ENCODE peak calls at places on chromosomes 1 and 21, in eight cellular contexts. J is PC-3, B is progenitor cell of endocrine pancreas, D is PC-9, E is fibroblast of lung, Y is WTC11, L is OCI-LY7, W is suprapubic skin. H is an unnamed sample.

GRCh38 chr21:26147535-26147934 is 23.0 kb downstream of the APP start:
- DNase-seq in J (no peak), B (no peak), D (no peak), E (no peak), Y (no peak), L (no peak), W (no peak), H (no peak)

GRCh38 chr1:106879538-106879937 is 176.9 kb upstream of the PRMT6 start:
- DNase-seq in J (no peak), B (no peak), D (no peak), E (no peak), Y (no peak), L (no peak), W (no peak), H (no peak)

GRCh38 chr1:43464840-43465693 is 11.3 kb upstream of the HYI start:
- DNase-seq in J (no peak), B (no peak), D (no peak), E (peak), Y (no peak), L (no peak), W (no peak), H (no peak)

GRCh38 chr1:2525896-2526823 is at the start of gene PANK4:
- DNase-seq in J (peak), B (peak), D (peak), E (peak), Y (peak), L (peak), W (peak), H (peak)

GRCh38 chr1:44543064-44543815 is 131.0 kb downstream of the TMEM53 start:
- DNase-seq in J (no peak), B (peak), D (no peak), E (no peak), Y (peak), L (no peak), W (no peak), H (peak)

GRCh38 chr1:235056937-235057336 is 71.7 kb downstream of the TOMM20 start:
- DNase-seq in J (peak), B (no peak), D (no peak), E (no peak), Y (no peak), L (no peak), W (no peak), H (peak)

GRCh38 chr1:111334169-111334568 is 43.5 kb downstream of the CHIA start:
- DNase-seq in J (peak), B (no peak), D (peak), E (peak), Y (peak), L (peak), W (no peak), H (peak)

GRCh38 chr1:156122086-156122485 is 7.6 kb downstream of the LMNA start:
- DNase-seq in J (no peak), B (no peak), D (no peak), E (no peak), Y (no peak), L (no peak), W (no peak), H (no peak)

GRCh38 chr1:93814795-93815737 is 63.9 kb downstream of the DNTTIP2 start:
- DNase-seq in J (no peak), B (no peak), D (no peak), E (peak), Y (peak), L (no peak), W (no peak), H (no peak)

GRCh38 chr1:31306278-31306677 is 9.4 kb downstream of the ZCCHC17 start:
- DNase-seq in J (peak), B (no peak), D (no peak), E (peak), Y (no peak), L (no peak), W (no peak), H (no peak)

GRCh38 chr1:228021526-228022030 is 14.8 kb downstream of the WNT3A start:
- DNase-seq in J (no peak), B (no peak), D (no peak), E (no peak), Y (peak), L (no peak), W (peak), H (no peak)

GRCh38 chr21:14545906-14546480 is at the start of gene SAMSN1:
- DNase-seq in J (peak), B (no peak), D (no peak), E (no peak), Y (no peak), L (no peak), W (no peak), H (peak)

GRCh38 chr1:45304311-45305081 is 22.2 kb upstream of the HPDL start:
- DNase-seq in J (peak), B (no peak), D (peak), E (peak), Y (no peak), L (peak), W (no peak), H (peak)

GRCh38 chr1:44377925-44378784 is 23.1 kb upstream of the ERI3 start:
- DNase-seq in J (peak), B (peak), D (peak), E (peak), Y (peak), L (peak), W (no peak), H (peak)

GRCh38 chr1:5966543-5967205 is 25.6 kb downstream of the NPHP4 start:
- DNase-seq in J (no peak), B (no peak), D (no peak), E (no peak), Y (peak), L (no peak), W (no peak), H (no peak)

GRCh38 chr1:212916395-212917133 is 33.8 kb upstream of the VASH2 start:
- DNase-seq in J (no peak), B (no peak), D (no peak), E (peak), Y (peak), L (no peak), W (no peak), H (peak)
- TF ChIP-seq CTCF in J (no peak), B (no peak), D (no peak), E (no peak), Y (no peak), L (no peak), W (no peak), H (no peak)

DNA sequence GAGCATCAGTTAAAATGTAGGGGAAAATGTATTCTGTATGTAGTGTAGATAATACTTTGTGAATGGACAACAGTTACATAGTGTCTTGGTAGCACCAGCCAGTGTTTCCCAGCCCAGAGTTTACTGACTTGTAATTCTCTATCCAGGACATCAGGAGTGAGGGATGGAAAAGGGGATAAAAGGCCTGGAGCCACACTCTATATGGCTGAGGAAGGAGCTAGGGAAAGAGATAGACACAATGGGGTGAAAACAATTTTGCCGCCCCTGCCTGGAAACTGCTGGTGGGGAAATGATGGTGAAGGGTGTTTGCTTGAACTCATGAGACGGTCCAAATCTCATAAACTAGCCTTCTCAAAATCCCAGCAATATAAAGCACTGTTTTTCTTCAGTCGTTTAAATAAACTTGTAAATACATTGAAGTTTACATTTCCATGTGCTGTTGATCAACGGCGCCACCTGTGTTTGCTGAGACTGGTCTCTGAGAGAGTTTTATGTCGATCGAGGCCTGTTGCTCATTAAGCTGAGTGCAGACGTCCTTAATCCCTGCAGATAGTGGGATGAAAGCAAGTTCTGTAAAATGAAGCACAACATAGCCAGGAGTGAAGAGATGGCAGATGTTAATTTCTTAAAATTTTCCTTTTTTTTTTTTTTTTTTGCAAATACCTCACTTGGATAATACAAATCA is 27.9 kb upstream of the AGO1 start:
- DNase-seq in J (no peak), B (no peak), D (no peak), E (no peak), Y (peak), L (peak), W (no peak), H (no peak)
- TF ChIP-seq CTCF in J (peak), B (no peak), D (no peak), E (no peak), Y (no peak), L (peak), W (no peak), H (no peak)

DNA sequence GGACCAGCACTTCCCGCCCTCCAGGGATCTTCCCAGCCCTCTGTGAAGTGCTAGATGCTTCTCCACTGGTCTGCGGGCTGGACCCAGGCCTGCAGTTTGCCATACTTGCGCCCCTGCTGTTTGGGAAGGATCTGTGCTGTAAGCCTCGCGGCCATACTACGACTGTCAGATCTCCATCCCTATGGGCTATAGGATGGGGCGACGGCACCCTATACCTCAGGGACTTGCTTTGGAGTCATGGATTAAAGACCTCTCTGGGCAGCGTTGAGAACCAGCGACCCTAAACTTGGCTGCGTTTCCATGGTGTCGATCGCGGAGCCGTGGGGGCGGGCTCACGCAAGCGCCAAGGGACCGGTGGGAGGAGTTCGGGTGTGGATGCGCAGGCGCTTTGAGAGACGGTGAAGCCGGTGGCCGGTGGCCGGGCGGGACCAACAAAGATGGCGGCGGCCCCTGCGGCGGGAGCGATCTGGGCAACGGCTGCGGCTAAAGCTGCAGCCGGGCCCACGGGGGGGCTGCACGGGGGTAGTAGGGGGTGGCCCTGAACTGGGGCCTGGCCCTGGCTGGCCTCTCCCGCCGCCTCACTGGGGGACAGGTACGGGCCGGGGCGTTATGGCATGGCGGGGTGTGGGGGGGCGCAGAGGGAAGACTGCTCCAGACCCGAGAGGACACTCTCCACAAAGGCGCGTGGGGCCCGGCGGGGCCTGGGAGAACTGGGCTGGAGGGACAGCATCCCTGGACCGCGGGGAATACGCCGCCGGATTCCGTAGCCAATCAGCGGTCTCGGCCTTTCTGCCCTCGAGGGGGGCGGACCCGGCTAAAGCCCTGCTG is at the start of gene USP21:
- DNase-seq in J (peak), B (peak), D (peak), E (peak), Y (peak), L (peak), W (peak), H (peak)
- TF ChIP-seq CTCF in J (peak), B (peak), D (no peak), E (peak), Y (no peak), L (peak), W (peak), H (no peak)

DNA sequence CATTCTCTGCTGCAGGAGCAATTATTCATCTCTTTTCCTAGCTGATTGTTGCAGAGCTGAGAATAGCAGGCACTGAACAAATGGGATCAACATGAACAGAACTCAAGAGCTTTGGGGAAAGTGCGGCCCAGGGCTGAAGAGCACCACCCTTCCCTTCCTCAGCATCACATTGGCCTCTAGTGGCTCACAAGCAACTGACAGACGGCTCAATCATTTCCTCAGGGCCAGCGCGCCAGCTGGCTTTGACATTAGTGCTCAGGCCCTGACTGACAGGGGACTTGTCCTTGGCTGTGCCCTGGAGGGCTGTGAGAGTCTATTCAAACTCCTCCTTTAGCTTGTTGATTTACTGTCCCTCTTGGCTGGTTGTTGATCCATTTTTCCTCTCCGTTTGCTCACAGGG is 295.4 kb downstream of the HLX start:
- DNase-seq in J (no peak), B (no peak), D (no peak), E (peak), Y (peak), L (no peak), W (no peak), H (no peak)
- TF ChIP-seq CTCF in J (peak), B (no peak), D (no peak), E (no peak), Y (no peak), L (no peak), W (no peak), H (no peak)

DNA sequence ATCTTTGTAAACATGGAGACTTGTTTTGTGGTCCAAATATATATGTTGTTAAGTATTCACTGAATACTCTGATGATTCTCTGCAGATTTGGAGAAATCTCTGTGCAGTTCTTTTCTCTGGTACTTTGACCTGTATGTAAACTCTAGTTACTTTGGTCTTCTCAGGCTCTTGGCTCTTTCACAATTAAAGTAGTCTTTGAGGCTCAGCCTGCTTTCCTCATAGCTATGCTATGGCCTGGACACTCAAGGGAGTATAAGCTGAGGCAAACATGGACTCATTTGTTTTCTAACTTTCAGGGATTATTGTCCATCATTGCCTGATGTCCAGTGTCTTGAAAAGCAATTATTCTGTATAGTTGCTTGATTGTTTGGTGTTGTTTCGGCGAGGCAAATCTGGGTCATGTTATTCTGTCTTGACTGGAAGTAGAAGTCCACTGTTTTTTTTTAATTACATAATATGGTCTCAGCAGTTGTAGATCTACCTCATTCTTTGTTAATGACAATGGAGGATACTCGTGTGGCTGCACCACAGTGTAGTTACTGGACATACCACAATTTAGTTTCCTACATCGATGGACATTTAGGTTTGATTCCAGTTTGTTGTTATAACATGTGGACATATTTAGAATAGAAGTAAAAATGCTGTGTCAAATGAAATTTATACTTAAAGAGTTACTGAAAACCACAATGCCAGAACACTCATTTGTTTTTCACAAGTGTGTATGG is 9.2 kb downstream of the PTBP2 start:
- DNase-seq in J (no peak), B (no peak), D (no peak), E (no peak), Y (no peak), L (no peak), W (no peak), H (no peak)
- TF ChIP-seq CTCF in J (no peak), B (no peak), D (no peak), E (no peak), Y (no peak), L (no peak), W (no peak), H (no peak)

DNA sequence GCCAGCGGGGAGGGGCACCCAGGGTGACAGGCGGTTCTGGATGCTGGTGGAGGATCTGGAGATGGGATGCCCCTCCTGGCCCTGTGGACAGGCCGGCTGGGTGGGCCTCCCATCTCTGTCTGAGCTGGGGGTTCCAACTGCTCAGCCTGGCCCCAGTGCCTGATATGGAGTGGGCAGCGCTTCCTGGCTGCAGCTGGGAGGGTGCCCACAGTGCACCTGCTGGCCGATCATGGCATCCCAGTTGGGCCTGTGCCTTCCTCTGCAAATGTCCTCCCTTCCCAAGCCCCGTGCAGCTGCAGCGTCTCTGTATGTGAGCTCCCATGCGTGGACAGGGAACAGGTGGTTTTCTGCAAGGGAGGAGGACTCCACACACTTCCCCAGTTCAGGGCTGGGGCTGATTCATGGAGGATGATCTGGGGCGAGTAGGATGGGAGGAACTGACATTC is 2.1 kb downstream of the PFKL start:
- DNase-seq in J (peak), B (no peak), D (no peak), E (no peak), Y (no peak), L (peak), W (no peak), H (no peak)
- TF ChIP-seq CTCF in J (no peak), B (peak), D (no peak), E (no peak), Y (no peak), L (no peak), W (no peak), H (no peak)

DNA sequence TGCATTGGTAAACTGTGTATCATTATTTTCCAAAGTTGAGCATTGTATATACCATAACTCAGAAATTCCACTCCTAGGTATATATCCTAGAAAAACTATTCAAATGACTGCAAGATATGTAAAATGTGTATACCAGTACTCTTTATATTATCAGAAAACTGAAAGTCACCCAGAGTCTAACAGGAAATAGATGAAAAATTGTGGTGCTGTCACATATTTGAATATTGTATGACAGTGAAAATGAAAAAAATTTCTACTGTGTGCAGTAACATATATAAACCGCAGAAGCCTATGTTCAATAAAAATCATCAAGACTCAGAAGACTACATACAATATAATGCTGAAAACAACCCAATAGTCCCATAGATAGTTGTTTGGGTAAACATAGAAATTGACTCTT is 74.4 kb upstream of the LYPLAL1 start:
- DNase-seq in J (no peak), B (no peak), D (no peak), E (no peak), Y (no peak), L (no peak), W (no peak), H (no peak)
- TF ChIP-seq CTCF in J (no peak), B (no peak), D (no peak), E (no peak), Y (no peak), L (no peak), W (no peak), H (no peak)

GRCh38 chr1:68791800-68792199 is 294.9 kb upstream of the DEPDC1 start:
- DNase-seq in J (no peak), B (no peak), D (no peak), E (no peak), Y (peak), L (no peak), W (no peak), H (no peak)
- TF ChIP-seq CTCF in J (no peak), B (no peak), D (no peak), E (no peak), Y (peak), L (no peak), W (no peak), H (no peak)

GRCh38 chr1:8136766-8137165 is 110.7 kb upstream of the ERRFI1 start:
- DNase-seq in J (no peak), B (no peak), D (no peak), E (no peak), Y (no peak), L (no peak), W (no peak), H (no peak)
- TF ChIP-seq CTCF in J (no peak), B (no peak), D (no peak), E (no peak), Y (no peak), L (no peak), W (no peak), H (no peak)

GRCh38 chr1:8879348-8880067 is 1.0 kb upstream of the ENO1 start:
- DNase-seq in J (no peak), B (no peak), D (no peak), E (no peak), Y (no peak), L (no peak), W (no peak), H (no peak)
- TF ChIP-seq CTCF in J (peak), B (peak), D (no peak), E (no peak), Y (no peak), L (peak), W (no peak), H (peak)